ENCODE peak calls at places on chromosome 14, in five cellular contexts. J is mesenchymal stem cell, G is neural progenitor cell, O is dorsolateral prefrontal cortex, I is aorta. D is an unnamed sample.

GRCh38 chr14:76867536-76868452 is 41.6 kb downstream of the LRRC74A start:
- DNase-seq in J (no peak), G (no peak), O (no peak), I (no peak), D (peak)

GRCh38 chr14:57712698-57713097 is 153.2 kb downstream of the SLC35F4 start:
- DNase-seq in J (no peak), G (no peak), O (no peak), I (no peak), D (no peak)

GRCh38 chr14:59213368-59214315 is 25.2 kb downstream of the DAAM1 start:
- DNase-seq in J (peak), G (no peak), O (no peak), I (no peak), D (no peak)

GRCh38 chr14:59281613-59282012 is 93.1 kb downstream of the DAAM1 start:
- DNase-seq in J (peak), G (no peak), O (no peak), I (no peak), D (no peak)

GRCh38 chr14:22221508-22221907 is 367.5 kb downstream of the DAD1 start:
- DNase-seq in J (peak), G (peak), O (no peak), I (no peak), D (peak)

GRCh38 chr14:66539034-66539433 is 31.1 kb downstream of the GPHN start:
- DNase-seq in J (no peak), G (no peak), O (no peak), I (no peak), D (no peak)

GRCh38 chr14:80930836-80931389 is 10.6 kb downstream of the CEP128 start:
- DNase-seq in J (peak), G (no peak), O (no peak), I (no peak), D (peak)

GRCh38 chr14:51807355-51807754 is 53.1 kb upstream of the GNG2 start:
- DNase-seq in J (peak), G (no peak), O (no peak), I (no peak), D (no peak)

GRCh38 chr14:89237923-89238529 is 179.0 kb downstream of the FOXN3 start:
- DNase-seq in J (no peak), G (peak), O (no peak), I (no peak), D (no peak)

GRCh38 chr14:76917759-76918175 is 91.6 kb downstream of the LRRC74A start:
- DNase-seq in J (no peak), G (no peak), O (no peak), I (no peak), D (no peak)

GRCh38 chr14:91078095-91078737 is 17.8 kb upstream of the RPS6KA5 start:
- DNase-seq in J (no peak), G (no peak), O (no peak), I (no peak), D (no peak)

GRCh38 chr14:75976838-75977237 is 5.0 kb downstream of the TGFB3 start:
- DNase-seq in J (no peak), G (no peak), O (no peak), I (no peak), D (no peak)

GRCh38 chr14:51816031-51816430 is 44.4 kb upstream of the GNG2 start:
- DNase-seq in J (no peak), G (no peak), O (no peak), I (no peak), D (no peak)

GRCh38 chr14:100019156-100019882 is 45.9 kb upstream of the EVL start:
- DNase-seq in J (peak), G (peak), O (no peak), I (no peak), D (no peak)

GRCh38 chr14:79044894-79045624 is 874.9 kb downstream of the NRXN3 start:
- DNase-seq in J (peak), G (peak), O (no peak), I (no peak), D (no peak)

GRCh38 chr14:49946320-49947141 is 53.6 kb downstream of the ARF6 start:
- DNase-seq in J (peak), G (no peak), O (no peak), I (no peak), D (no peak)

GRCh38 chr14:70692210-70692609 is 50.5 kb downstream of the TTC9 start:
- DNase-seq in J (no peak), G (no peak), O (no peak), I (no peak), D (no peak)
- H3K27ac ChIP-seq in J (no peak), G (no peak), O (no peak), I (no peak), D (no peak)

DNA sequence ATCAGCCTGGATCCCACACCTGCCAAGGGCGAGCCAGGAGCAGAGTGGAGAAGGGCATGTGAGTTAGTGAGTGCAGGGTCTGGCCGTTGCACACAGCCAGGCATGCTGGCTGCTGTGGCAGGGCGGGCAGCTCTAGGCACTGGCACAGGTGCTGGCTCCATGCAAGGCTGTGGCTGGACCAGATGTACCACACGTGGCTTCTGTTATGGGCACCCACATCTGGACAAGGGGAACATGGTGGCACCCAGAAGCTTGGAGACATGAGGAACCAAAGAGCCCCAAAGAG is 20.1 kb downstream of the SERPINA3 start:
- DNase-seq in J (no peak), G (no peak), O (no peak), I (no peak), D (no peak)
- H3K27ac ChIP-seq in J (no peak), G (no peak), O (no peak), I (no peak), D (no peak)

GRCh38 chr14:74585406-74586335 is 26.4 kb downstream of the LTBP2 start:
- DNase-seq in J (no peak), G (no peak), O (no peak), I (peak), D (no peak)
- H3K27ac ChIP-seq in J (no peak), G (no peak), O (no peak), I (peak), D (no peak)

DNA sequence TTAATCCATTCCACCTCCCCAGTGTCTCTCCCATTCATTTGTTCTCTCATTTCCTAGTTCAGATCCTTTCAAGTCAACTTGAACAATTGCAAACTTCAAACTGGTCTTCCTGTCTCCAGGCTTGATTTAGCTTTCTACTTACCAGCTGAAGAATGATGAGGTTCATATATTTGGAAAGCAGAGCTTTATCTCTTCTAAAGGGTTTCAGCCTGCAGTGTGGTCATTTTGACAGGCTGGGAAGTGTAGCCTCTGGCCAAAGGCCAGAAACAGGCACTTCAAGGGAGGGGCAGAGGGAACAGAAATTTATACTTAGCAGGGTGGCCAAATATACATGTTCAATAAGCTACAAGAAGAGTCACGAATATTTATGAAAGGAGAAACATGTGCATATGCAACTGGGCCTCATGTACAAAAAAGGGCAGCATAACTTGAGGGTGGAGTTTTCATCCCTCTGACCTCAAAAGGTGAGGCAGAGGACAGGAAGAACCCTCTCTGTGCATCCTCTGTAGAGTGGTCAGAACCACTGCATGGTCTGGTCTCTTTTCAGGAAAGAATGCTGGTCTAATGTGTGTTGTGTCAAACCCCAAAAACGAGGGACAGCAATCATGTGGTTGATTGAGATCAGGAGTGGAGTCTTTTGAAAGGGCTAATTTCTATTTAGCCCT is 34.0 kb upstream of the HECTD1 start:
- DNase-seq in J (peak), G (no peak), O (no peak), I (no peak), D (no peak)
- H3K27ac ChIP-seq in J (no peak), G (no peak), O (no peak), I (no peak), D (no peak)

GRCh38 chr14:60723218-60724079 is 702 bp downstream of the SIX4 start:
- DNase-seq in J (peak), G (peak), O (no peak), I (peak), D (peak)
- H3K27ac ChIP-seq in J (peak), G (peak), O (peak), I (no peak), D (peak)

GRCh38 chr14:34833545-34834523 is 41.3 kb downstream of the BAZ1A start:
- DNase-seq in J (peak), G (no peak), O (no peak), I (no peak), D (peak)
- H3K27ac ChIP-seq in J (no peak), G (no peak), O (no peak), I (no peak), D (peak)

DNA sequence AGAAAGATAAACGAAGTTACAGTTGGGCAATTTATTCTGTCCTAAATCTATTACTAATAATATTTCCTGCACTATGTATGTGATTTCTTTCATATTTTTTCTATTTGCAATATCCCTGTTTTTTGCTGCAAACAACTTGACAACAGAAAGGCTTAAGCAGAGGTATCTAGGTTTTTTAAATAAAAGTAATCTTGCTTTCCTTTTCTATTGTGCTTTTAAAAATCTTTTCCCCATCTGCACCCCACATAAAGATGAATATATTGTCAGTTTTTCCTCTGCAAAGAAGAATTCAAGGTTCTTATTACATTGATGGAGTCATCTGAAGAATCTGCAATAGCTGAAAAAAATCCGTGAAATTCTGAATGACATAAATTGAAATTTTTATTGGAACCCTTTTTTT is 502 bp upstream of the RALGAPA1 start:
- DNase-seq in J (no peak), G (no peak), O (no peak), I (no peak), D (no peak)
- H3K27ac ChIP-seq in J (no peak), G (no peak), O (peak), I (no peak), D (peak)

DNA sequence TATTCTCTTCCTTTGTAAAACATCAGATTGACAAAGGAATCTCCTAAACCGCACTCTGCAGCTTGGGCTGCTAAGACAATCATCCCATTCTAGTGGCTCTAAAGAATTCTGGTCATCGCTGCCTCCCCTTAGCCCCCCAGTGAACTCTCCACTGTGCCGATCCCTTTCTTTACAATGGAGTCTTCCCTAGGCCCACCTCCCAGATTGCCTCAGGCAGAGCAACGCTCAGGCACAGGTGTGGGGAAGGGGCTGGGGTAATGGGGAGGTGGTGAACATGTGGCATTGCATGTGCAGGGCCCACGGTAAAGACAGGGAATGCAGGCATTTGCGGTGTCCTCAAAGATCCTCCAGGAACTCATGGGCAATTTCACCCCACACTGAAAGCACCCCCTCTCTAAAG is 86.3 kb downstream of the PLEKHG3 start:
- DNase-seq in J (no peak), G (peak), O (no peak), I (no peak), D (no peak)
- H3K27ac ChIP-seq in J (no peak), G (peak), O (no peak), I (no peak), D (no peak)

GRCh38 chr14:101049511-101049910 is 146.0 kb upstream of the RTL1 start:
- DNase-seq in J (no peak), G (no peak), O (no peak), I (no peak), D (no peak)
- H3K27ac ChIP-seq in J (no peak), G (no peak), O (no peak), I (no peak), D (no peak)